ENCODE peak calls at places on chromosomes 13 and 19, in four cellular contexts. One of them, this sample, is unnamed.

GRCh38 chr13:43572601-43573360 is 214.0 kb downstream of the ENOX1 start:
- DNase-seq in right lobe of liver: no peak
- DNase-seq in uterus: no peak
- DNase-seq in H54: no peak
- DNase-seq in this sample: no peak

GRCh38 chr19:56309511-56310185 is 5.0 kb downstream of the ZSCAN5A start:
- DNase-seq in right lobe of liver: no peak
- DNase-seq in uterus: no peak
- DNase-seq in H54: peak
- DNase-seq in this sample: peak

GRCh38 chr19:2365201-2365970 is 5.3 kb downstream of the TMPRSS9 start:
- DNase-seq in right lobe of liver: no peak
- DNase-seq in uterus: no peak
- DNase-seq in H54: no peak
- DNase-seq in this sample: no peak

GRCh38 chr19:3868770-3869456 is at the start of gene ZFR2:
- DNase-seq in right lobe of liver: no peak
- DNase-seq in uterus: no peak
- DNase-seq in H54: no peak
- DNase-seq in this sample: no peak

GRCh38 chr13:42360046-42360445 is 88.1 kb downstream of the AKAP11 start:
- DNase-seq in right lobe of liver: no peak
- DNase-seq in uterus: no peak
- DNase-seq in H54: no peak
- DNase-seq in this sample: no peak

GRCh38 chr19:33298146-33298911 is 4.0 kb downstream of the CEBPA start:
- DNase-seq in right lobe of liver: peak
- DNase-seq in uterus: no peak
- DNase-seq in H54: no peak
- DNase-seq in this sample: no peak

GRCh38 chr13:22316494-22317025 is 645.7 kb downstream of the FGF9 start:
- DNase-seq in right lobe of liver: no peak
- DNase-seq in uterus: no peak
- DNase-seq in H54: no peak
- DNase-seq in this sample: no peak

GRCh38 chr19:2026770-2027169 is 11.3 kb upstream of the BTBD2 start:
- DNase-seq in right lobe of liver: peak
- DNase-seq in uterus: no peak
- DNase-seq in H54: no peak
- DNase-seq in this sample: no peak

GRCh38 chr13:44734204-44734707 is 158.1 kb upstream of the TSC22D1 start:
- DNase-seq in right lobe of liver: no peak
- DNase-seq in uterus: no peak
- DNase-seq in H54: no peak
- DNase-seq in this sample: no peak

GRCh38 chr13:31007392-31007791 is 74.9 kb downstream of the TEX26 start:
- DNase-seq in right lobe of liver: no peak
- DNase-seq in uterus: no peak
- DNase-seq in H54: no peak
- DNase-seq in this sample: no peak

GRCh38 chr19:44582581-44583265 is 30.6 kb upstream of the IGSF23 start:
- DNase-seq in right lobe of liver: peak
- DNase-seq in uterus: no peak
- DNase-seq in H54: peak
- DNase-seq in this sample: peak

GRCh38 chr19:40217027-40217810 is 965 bp downstream of the TTC9B start:
- DNase-seq in right lobe of liver: no peak
- DNase-seq in uterus: no peak
- DNase-seq in H54: no peak
- DNase-seq in this sample: peak

GRCh38 chr13:48962281-48962680 is 13.4 kb upstream of the FNDC3A start:
- DNase-seq in right lobe of liver: no peak
- DNase-seq in uterus: no peak
- DNase-seq in H54: no peak
- DNase-seq in this sample: no peak

GRCh38 chr13:99014391-99014988 is 36.6 kb upstream of the DOCK9 start:
- DNase-seq in right lobe of liver: no peak
- DNase-seq in uterus: no peak
- DNase-seq in H54: no peak
- DNase-seq in this sample: peak

GRCh38 chr13:36054041-36054440 is 77.1 kb downstream of the DCLK1 start:
- DNase-seq in right lobe of liver: no peak
- DNase-seq in uterus: no peak
- DNase-seq in H54: no peak
- DNase-seq in this sample: no peak

GRCh38 chr19:19696386-19696785 is 27.7 kb downstream of the ZNF101 start:
- DNase-seq in right lobe of liver: no peak
- DNase-seq in uterus: no peak
- DNase-seq in H54: no peak
- DNase-seq in this sample: no peak

DNA sequence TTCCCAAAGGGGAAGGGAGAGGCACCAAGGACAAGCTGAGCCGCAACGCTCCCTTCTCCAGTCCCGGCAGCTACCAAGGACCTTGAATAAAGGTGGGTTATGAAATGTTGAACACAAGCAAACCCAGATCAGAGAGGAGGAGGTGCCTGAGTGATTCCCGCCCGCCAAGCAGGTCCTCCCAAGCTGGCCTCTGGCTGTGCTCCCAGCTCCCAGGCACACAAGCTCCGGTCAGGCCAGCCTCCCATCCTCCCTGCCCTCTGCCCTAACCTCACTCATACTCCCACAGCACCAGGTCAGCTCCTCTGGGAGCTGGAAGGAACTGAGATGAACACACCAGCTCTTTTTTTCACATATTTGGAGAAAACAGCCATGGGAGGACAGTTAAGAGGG is 3.7 kb downstream of the NAPA start:
- DNase-seq in right lobe of liver: peak
- DNase-seq in uterus: peak
- DNase-seq in H54: no peak
- DNase-seq in this sample: no peak
- TF ChIP-seq POLR2A in right lobe of liver: peak
- TF ChIP-seq POLR2A in uterus: no peak
- TF ChIP-seq POLR2A in H54: no peak
- TF ChIP-seq POLR2A in this sample: no peak

GRCh38 chr13:24108615-24108965 is 51.9 kb upstream of the SPATA13 start:
- DNase-seq in right lobe of liver: no peak
- DNase-seq in uterus: no peak
- DNase-seq in H54: no peak
- DNase-seq in this sample: no peak
- TF ChIP-seq POLR2A in right lobe of liver: no peak
- TF ChIP-seq POLR2A in uterus: no peak
- TF ChIP-seq POLR2A in H54: no peak
- TF ChIP-seq POLR2A in this sample: no peak

GRCh38 chr19:5045956-5046338 is 77.0 kb downstream of the KDM4B start:
- DNase-seq in right lobe of liver: no peak
- DNase-seq in uterus: no peak
- DNase-seq in H54: no peak
- DNase-seq in this sample: no peak
- TF ChIP-seq POLR2A in right lobe of liver: no peak
- TF ChIP-seq POLR2A in uterus: no peak
- TF ChIP-seq POLR2A in H54: no peak
- TF ChIP-seq POLR2A in this sample: no peak

DNA sequence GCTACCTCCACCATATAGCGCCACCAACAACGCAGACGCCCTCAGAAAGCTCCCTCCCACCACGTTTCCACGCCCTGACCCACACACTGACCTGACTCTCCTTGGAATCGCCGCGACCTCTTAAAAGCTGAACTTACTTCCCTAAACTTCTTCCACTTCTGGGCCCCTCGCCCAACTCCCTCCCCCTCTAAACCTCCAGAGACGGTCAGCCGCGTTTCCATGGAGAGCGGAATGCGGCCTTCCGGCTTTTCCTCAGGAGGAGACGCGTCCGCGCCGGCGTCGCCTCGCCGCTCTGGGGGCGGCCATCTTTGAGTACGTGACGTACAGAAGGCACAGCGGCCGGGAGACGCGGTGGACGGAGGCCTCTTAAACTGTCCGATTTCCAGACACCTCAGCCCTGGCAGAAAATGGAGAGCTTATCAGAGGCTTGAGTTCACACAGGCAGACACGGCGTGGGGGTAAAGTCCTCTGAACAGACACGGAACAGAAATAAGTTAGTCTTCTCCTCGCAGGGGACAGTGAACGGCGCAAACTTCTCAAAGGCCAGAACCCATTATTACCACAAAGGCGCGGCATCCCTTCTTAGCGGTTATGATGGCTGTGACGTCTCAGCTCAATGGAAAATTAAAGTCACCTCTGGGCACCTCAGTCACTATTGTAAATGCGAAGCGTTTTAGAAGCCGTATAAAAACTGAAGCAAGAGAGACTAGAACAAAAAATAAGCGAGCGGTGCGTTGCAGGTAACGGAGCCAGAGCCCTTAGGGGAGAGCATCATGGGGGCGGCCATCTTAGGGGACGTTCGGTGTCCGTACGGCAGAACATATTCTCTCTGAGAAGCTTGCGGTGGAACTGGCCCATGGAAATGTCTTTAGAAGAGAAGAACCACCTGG is at the start of gene ZNF432:
- DNase-seq in right lobe of liver: peak
- DNase-seq in uterus: peak
- DNase-seq in H54: peak
- DNase-seq in this sample: peak
- TF ChIP-seq POLR2A in right lobe of liver: peak
- TF ChIP-seq POLR2A in uterus: peak
- TF ChIP-seq POLR2A in H54: peak
- TF ChIP-seq POLR2A in this sample: peak

GRCh38 chr19:15475169-15475568 is 4.1 kb downstream of the PGLYRP2 start:
- DNase-seq in right lobe of liver: no peak
- DNase-seq in uterus: no peak
- DNase-seq in H54: no peak
- DNase-seq in this sample: no peak

GRCh38 chr19:15479391-15480345 is at the start of gene PGLYRP2:
- DNase-seq in right lobe of liver: peak
- DNase-seq in uterus: no peak
- DNase-seq in H54: no peak
- DNase-seq in this sample: no peak

GRCh38 chr19:15476334-15476733 is 3.0 kb downstream of the PGLYRP2 start:
- DNase-seq in right lobe of liver: no peak
- DNase-seq in uterus: no peak
- DNase-seq in H54: no peak
- DNase-seq in this sample: no peak

GRCh38 chr19:15471639-15472101 is 7.3 kb upstream of the RASAL3 start:
- DNase-seq in right lobe of liver: no peak
- DNase-seq in uterus: no peak
- DNase-seq in H54: no peak
- DNase-seq in this sample: no peak

GRCh38 chr19:15475611-15476010 is 3.7 kb downstream of the PGLYRP2 start:
- DNase-seq in right lobe of liver: no peak
- DNase-seq in uterus: no peak
- DNase-seq in H54: no peak
- DNase-seq in this sample: no peak
- TF ChIP-seq POLR2A in right lobe of liver: no peak
- TF ChIP-seq POLR2A in uterus: no peak
- TF ChIP-seq POLR2A in H54: no peak
- TF ChIP-seq POLR2A in this sample: no peak

GRCh38 chr19:54115071-54116063 is at the start of the genes PRPF31 and TFPT:
- DNase-seq in right lobe of liver: peak
- DNase-seq in uterus: peak
- DNase-seq in H54: peak
- DNase-seq in this sample: peak
- TF ChIP-seq POLR2A in right lobe of liver: peak
- TF ChIP-seq POLR2A in uterus: peak
- TF ChIP-seq POLR2A in H54: peak
- TF ChIP-seq POLR2A in this sample: peak

DNA sequence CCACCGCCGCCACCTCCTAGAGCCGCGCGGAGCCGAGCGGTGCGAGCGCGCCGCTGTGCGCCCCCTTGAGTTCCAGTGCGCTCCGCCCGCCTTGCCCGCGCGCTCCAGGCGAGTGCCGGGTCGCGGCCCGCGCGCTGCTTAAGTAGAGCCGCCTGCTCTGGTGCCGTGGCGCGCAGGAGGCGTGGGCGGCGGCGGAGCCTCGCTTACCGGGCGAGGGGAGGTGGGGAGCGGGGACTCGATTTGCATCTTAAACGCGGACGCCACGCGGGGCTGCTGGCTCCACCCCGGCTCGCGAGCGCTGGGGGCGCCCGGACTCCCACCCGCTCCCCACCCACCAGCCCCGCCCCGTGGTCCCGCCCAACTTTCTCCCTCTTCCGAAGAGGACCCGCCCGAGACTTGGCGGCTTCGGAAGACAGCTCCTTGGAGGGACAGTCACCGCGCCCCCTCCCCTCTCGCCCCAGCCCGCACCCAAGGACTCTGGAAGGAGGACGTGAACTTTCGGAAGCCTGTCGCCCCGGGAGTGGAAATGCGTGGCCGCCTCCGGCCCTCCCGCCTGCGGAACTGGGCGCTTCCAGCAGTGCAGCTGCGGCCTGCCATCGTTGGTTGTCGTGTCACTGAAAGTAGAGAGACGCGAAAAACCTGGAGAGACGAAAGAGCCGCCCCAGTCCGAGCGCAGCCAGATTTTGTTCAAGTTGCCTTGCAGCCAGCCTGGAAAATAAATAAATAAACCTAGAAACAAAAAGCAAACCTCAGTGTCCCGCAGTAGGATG is at the start of gene KCTD12:
- DNase-seq in right lobe of liver: peak
- DNase-seq in uterus: peak
- DNase-seq in H54: peak
- DNase-seq in this sample: peak
- TF ChIP-seq POLR2A in right lobe of liver: peak
- TF ChIP-seq POLR2A in uterus: peak
- TF ChIP-seq POLR2A in H54: peak
- TF ChIP-seq POLR2A in this sample: no peak

DNA sequence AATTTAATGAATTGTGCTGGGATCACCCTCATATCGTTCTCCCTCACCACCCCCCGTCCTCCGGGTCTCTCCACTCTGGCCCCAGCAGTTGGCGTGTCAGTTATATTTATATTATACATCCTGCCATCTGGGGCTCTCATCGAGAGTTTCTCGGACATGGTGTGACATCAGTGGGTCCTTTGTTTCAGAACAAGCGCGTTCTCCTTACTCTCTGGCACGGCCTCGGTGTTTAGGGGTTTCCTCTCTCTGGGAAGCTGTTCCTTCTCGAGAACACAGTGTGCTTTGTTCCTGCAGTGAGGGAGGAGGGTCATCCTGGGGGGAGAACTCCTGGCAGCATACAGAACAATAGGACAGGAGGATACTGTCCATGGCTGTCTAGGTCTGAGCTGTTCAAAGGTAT is 9.8 kb upstream of the MCF2L start:
- DNase-seq in right lobe of liver: no peak
- DNase-seq in uterus: no peak
- DNase-seq in H54: no peak
- DNase-seq in this sample: no peak
- TF ChIP-seq POLR2A in right lobe of liver: no peak
- TF ChIP-seq POLR2A in uterus: no peak
- TF ChIP-seq POLR2A in H54: no peak
- TF ChIP-seq POLR2A in this sample: no peak

This sample was measured in erythroblast.